ENCODE peak calls at places on chromosomes 7 and 10, in ten cellular contexts. One of them, this sample, is unnamed.

GRCh38 chr7:96173777-96174176 is 148.1 kb downstream of the SLC25A13 start:
- DNase-seq in cardiac muscle cell: no peak
- DNase-seq in heart left ventricle: no peak
- DNase-seq in CD8-positive, alpha-beta T cell: no peak
- DNase-seq in psoas muscle: no peak
- DNase-seq in left ventricle myocardium inferior: no peak
- DNase-seq in A549: no peak
- DNase-seq in mammary epithelial cell: no peak
- DNase-seq in RWPE2: no peak
- DNase-seq in body of pancreas: no peak
- DNase-seq in this sample: no peak

GRCh38 chr7:30162133-30162532 is 27.3 kb downstream of the MTURN start:
- DNase-seq in heart left ventricle: no peak
- DNase-seq in CD8-positive, alpha-beta T cell: no peak
- DNase-seq in RWPE2: no peak
- DNase-seq in mammary epithelial cell: no peak
- DNase-seq in body of pancreas: no peak
- DNase-seq in cardiac muscle cell: no peak
- DNase-seq in A549: no peak
- DNase-seq in left ventricle myocardium inferior: no peak
- DNase-seq in psoas muscle: no peak
- DNase-seq in this sample: no peak

GRCh38 chr10:54284526-54285193 is 516.4 kb downstream of the PCDH15 start:
- DNase-seq in psoas muscle: no peak
- DNase-seq in cardiac muscle cell: no peak
- DNase-seq in heart left ventricle: no peak
- DNase-seq in mammary epithelial cell: peak; percentile 19
- DNase-seq in CD8-positive, alpha-beta T cell: no peak
- DNase-seq in RWPE2: no peak
- DNase-seq in left ventricle myocardium inferior: no peak
- DNase-seq in A549: no peak
- DNase-seq in body of pancreas: no peak
- DNase-seq in this sample: no peak

GRCh38 chr7:33287738-33288137 is 158.4 kb downstream of the BBS9 start:
- DNase-seq in body of pancreas: no peak
- DNase-seq in RWPE2: no peak
- DNase-seq in cardiac muscle cell: no peak
- DNase-seq in psoas muscle: no peak
- DNase-seq in left ventricle myocardium inferior: no peak
- DNase-seq in heart left ventricle: no peak
- DNase-seq in mammary epithelial cell: peak; percentile 75
- DNase-seq in CD8-positive, alpha-beta T cell: no peak
- DNase-seq in A549: no peak
- DNase-seq in this sample: no peak

GRCh38 chr10:78165617-78166016 is 132.0 kb downstream of the RPS24 start:
- DNase-seq in body of pancreas: no peak
- DNase-seq in psoas muscle: no peak
- DNase-seq in mammary epithelial cell: no peak
- DNase-seq in RWPE2: no peak
- DNase-seq in left ventricle myocardium inferior: no peak
- DNase-seq in A549: no peak
- DNase-seq in heart left ventricle: no peak
- DNase-seq in CD8-positive, alpha-beta T cell: no peak
- DNase-seq in cardiac muscle cell: no peak
- DNase-seq in this sample: no peak

GRCh38 chr10:132232553-132232949 is 45.8 kb downstream of the DPYSL4 start:
- DNase-seq in heart left ventricle: peak; percentile 69
- DNase-seq in CD8-positive, alpha-beta T cell: no peak
- DNase-seq in body of pancreas: no peak
- DNase-seq in left ventricle myocardium inferior: peak; percentile 42
- DNase-seq in psoas muscle: no peak
- DNase-seq in A549: no peak
- DNase-seq in mammary epithelial cell: no peak
- DNase-seq in RWPE2: no peak
- DNase-seq in cardiac muscle cell: no peak
- DNase-seq in this sample: no peak

GRCh38 chr7:1297476-1297972 is 64.9 kb downstream of the UNCX start:
- DNase-seq in mammary epithelial cell: no peak
- DNase-seq in RWPE2: no peak
- DNase-seq in CD8-positive, alpha-beta T cell: no peak
- DNase-seq in body of pancreas: no peak
- DNase-seq in cardiac muscle cell: no peak
- DNase-seq in A549: no peak
- DNase-seq in heart left ventricle: no peak
- DNase-seq in left ventricle myocardium inferior: no peak
- DNase-seq in psoas muscle: no peak
- DNase-seq in this sample: peak; percentile 46

GRCh38 chr10:1184541-1185415 is 128.6 kb downstream of the WDR37 start:
- DNase-seq in CD8-positive, alpha-beta T cell: no peak
- DNase-seq in A549: no peak
- DNase-seq in heart left ventricle: no peak
- DNase-seq in mammary epithelial cell: no peak
- DNase-seq in RWPE2: no peak
- DNase-seq in psoas muscle: no peak
- DNase-seq in body of pancreas: no peak
- DNase-seq in left ventricle myocardium inferior: no peak
- DNase-seq in cardiac muscle cell: no peak
- DNase-seq in this sample: no peak

GRCh38 chr10:11272915-11273389 is 255.3 kb downstream of the CELF2 start:
- DNase-seq in heart left ventricle: no peak
- DNase-seq in A549: no peak
- DNase-seq in mammary epithelial cell: no peak
- DNase-seq in body of pancreas: no peak
- DNase-seq in RWPE2: no peak
- DNase-seq in psoas muscle: no peak
- DNase-seq in left ventricle myocardium inferior: no peak
- DNase-seq in cardiac muscle cell: no peak
- DNase-seq in CD8-positive, alpha-beta T cell: no peak
- DNase-seq in this sample: no peak

GRCh38 chr10:120607016-120607709 is 150.1 kb downstream of the PLPP4 start:
- DNase-seq in body of pancreas: no peak
- DNase-seq in RWPE2: no peak
- DNase-seq in heart left ventricle: no peak
- DNase-seq in cardiac muscle cell: peak; percentile 3
- DNase-seq in CD8-positive, alpha-beta T cell: no peak
- DNase-seq in A549: no peak
- DNase-seq in psoas muscle: no peak
- DNase-seq in mammary epithelial cell: peak; percentile 72
- DNase-seq in left ventricle myocardium inferior: no peak
- DNase-seq in this sample: no peak

GRCh38 chr7:4282434-4283223 is 399.5 kb upstream of the FOXK1 start:
- DNase-seq in A549: peak; percentile 69
- DNase-seq in RWPE2: peak; percentile 89
- DNase-seq in psoas muscle: no peak
- DNase-seq in mammary epithelial cell: peak; percentile 95
- DNase-seq in cardiac muscle cell: no peak
- DNase-seq in body of pancreas: no peak
- DNase-seq in heart left ventricle: no peak
- DNase-seq in CD8-positive, alpha-beta T cell: no peak
- DNase-seq in left ventricle myocardium inferior: no peak
- DNase-seq in this sample: no peak

GRCh38 chr10:43190775-43191174 is 52.5 kb downstream of the CSGALNACT2 start:
- DNase-seq in CD8-positive, alpha-beta T cell: no peak
- DNase-seq in body of pancreas: no peak
- DNase-seq in A549: no peak
- DNase-seq in cardiac muscle cell: peak; percentile 24
- DNase-seq in mammary epithelial cell: peak; percentile 12
- DNase-seq in RWPE2: no peak
- DNase-seq in heart left ventricle: no peak
- DNase-seq in left ventricle myocardium inferior: no peak
- DNase-seq in psoas muscle: no peak
- DNase-seq in this sample: no peak

GRCh38 chr7:22457471-22457870 is 42.5 kb downstream of the STEAP1B start:
- DNase-seq in heart left ventricle: no peak
- DNase-seq in mammary epithelial cell: no peak
- DNase-seq in CD8-positive, alpha-beta T cell: no peak
- DNase-seq in cardiac muscle cell: no peak
- DNase-seq in A549: no peak
- DNase-seq in RWPE2: no peak
- DNase-seq in psoas muscle: no peak
- DNase-seq in left ventricle myocardium inferior: no peak
- DNase-seq in body of pancreas: no peak
- DNase-seq in this sample: no peak

DNA sequence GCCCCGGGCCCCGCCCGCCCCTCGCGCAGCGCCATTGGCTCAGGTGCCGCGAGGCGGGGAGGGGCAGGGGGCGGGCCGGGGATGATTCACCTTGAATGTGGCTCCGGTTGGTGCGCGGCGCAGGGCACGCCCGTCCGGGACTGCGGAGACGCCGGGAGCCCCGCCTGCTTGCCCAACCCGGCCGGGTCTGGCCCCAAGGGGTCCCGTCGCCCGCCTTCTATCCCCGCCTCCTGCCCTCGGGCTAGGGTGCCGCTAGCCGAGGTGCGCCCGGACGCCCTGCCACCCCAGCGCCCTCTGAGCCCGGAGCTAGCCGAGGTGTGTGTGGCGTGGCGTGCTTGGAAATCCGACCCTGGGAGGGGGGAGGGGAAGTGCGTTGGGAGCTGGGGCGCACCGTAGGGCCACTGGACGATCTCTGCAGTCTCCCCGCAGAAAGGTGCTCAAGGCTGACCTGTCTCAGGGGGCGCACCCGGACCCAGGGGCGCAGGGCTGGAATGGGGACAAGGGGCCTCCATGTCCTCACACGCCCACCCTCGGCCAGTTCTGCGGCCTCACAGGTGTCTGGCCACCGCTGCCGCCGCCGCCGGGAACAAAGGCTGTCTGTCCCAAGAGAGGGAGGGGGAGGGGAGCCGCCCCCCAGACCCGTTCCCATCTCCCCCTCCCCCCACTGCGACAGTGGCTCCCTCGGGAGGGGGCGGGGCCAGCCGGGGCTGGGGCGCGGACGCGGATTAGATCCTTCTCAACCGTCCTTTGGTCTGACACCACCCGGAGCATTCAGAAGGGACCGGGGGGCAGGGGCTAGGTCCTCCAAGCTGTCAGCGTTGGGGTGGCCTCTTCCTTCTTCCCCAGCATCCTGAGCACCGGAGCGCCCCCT is 169.0 kb downstream of the NRF1 start:
- DNase-seq in psoas muscle: peak; percentile 66
- DNase-seq in body of pancreas: peak; percentile 95
- DNase-seq in heart left ventricle: no peak
- DNase-seq in RWPE2: peak; percentile 96
- DNase-seq in A549: peak; percentile 98
- DNase-seq in CD8-positive, alpha-beta T cell: peak; percentile 76
- DNase-seq in left ventricle myocardium inferior: no peak
- DNase-seq in cardiac muscle cell: no peak
- DNase-seq in mammary epithelial cell: peak; percentile 90
- DNase-seq in this sample: peak; percentile 76
- H3K4me1 ChIP-seq in psoas muscle: peaks cover 22% of the 10 kb centered on the region
- H3K4me1 ChIP-seq in body of pancreas: peaks cover 63% of the 10 kb centered on the region
- H3K4me1 ChIP-seq in heart left ventricle: peaks cover 18% of the 10 kb centered on the region
- H3K4me1 ChIP-seq in RWPE2: peaks cover 4% of the 10 kb centered on the region
- H3K4me1 ChIP-seq in A549: peaks cover 12% of the 10 kb centered on the region
- H3K4me1 ChIP-seq in CD8-positive, alpha-beta T cell: peaks cover 58% of the 10 kb centered on the region
- H3K4me1 ChIP-seq in left ventricle myocardium inferior: peaks cover 69% of the 10 kb centered on the region
- H3K4me1 ChIP-seq in cardiac muscle cell: peaks cover 4% of the 10 kb centered on the region
- H3K4me1 ChIP-seq in mammary epithelial cell: peaks cover 9% of the 10 kb centered on the region
- H3K4me1 ChIP-seq in this sample: peaks cover 22% of the 10 kb centered on the region

GRCh38 chr10:100945754-100946153 is 23.6 kb upstream of the SEMA4G start:
- DNase-seq in mammary epithelial cell: no peak
- DNase-seq in CD8-positive, alpha-beta T cell: no peak
- DNase-seq in cardiac muscle cell: no peak
- DNase-seq in psoas muscle: no peak
- DNase-seq in RWPE2: no peak
- DNase-seq in heart left ventricle: no peak
- DNase-seq in A549: no peak
- DNase-seq in body of pancreas: no peak
- DNase-seq in left ventricle myocardium inferior: no peak
- DNase-seq in this sample: no peak
- H3K4me1 ChIP-seq in mammary epithelial cell: no peaks in the 10 kb centered on the region
- H3K4me1 ChIP-seq in CD8-positive, alpha-beta T cell: peaks cover 9% of the 10 kb centered on the region
- H3K4me1 ChIP-seq in cardiac muscle cell: no peaks in the 10 kb centered on the region
- H3K4me1 ChIP-seq in psoas muscle: no peaks in the 10 kb centered on the region
- H3K4me1 ChIP-seq in RWPE2: no peaks in the 10 kb centered on the region
- H3K4me1 ChIP-seq in heart left ventricle: no peaks in the 10 kb centered on the region
- H3K4me1 ChIP-seq in A549: no peaks in the 10 kb centered on the region
- H3K4me1 ChIP-seq in body of pancreas: no peaks in the 10 kb centered on the region
- H3K4me1 ChIP-seq in left ventricle myocardium inferior: no peaks in the 10 kb centered on the region
- H3K4me1 ChIP-seq in this sample: no peaks in the 10 kb centered on the region

DNA sequence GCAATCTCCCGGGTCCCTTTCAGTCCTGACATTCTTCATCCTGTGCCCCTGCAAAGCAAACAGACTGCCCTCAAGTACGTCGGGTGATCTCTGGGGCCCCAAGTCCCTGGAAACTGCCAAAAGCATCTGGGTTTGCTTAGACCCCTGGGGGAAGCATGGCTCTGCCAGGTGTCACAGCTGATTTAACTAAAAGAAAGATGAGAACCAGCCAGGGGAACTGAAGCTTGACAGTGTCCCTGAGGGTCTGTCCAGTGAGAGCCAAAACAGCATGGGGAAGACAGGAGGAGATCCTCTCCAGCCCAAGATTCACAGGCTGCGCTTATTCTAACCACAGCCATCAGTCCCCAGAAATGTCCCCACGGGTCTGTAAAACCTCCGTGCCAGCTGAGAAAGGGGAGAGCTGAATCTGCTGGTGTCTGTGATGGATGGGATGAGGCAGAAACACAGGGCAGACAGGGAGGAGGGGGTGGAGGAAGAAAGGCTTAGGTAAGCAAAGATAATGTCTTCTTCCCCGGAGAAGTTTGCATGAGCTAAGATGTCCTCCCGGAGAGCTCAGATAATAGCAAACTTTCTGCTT is 21.3 kb downstream of the CCDC3 start:
- DNase-seq in left ventricle myocardium inferior: no peak
- DNase-seq in psoas muscle: no peak
- DNase-seq in A549: no peak
- DNase-seq in RWPE2: no peak
- DNase-seq in heart left ventricle: no peak
- DNase-seq in body of pancreas: no peak
- DNase-seq in CD8-positive, alpha-beta T cell: no peak
- DNase-seq in cardiac muscle cell: no peak
- DNase-seq in mammary epithelial cell: no peak
- DNase-seq in this sample: peak; percentile 25
- H3K4me1 ChIP-seq in left ventricle myocardium inferior: no peaks in the 10 kb centered on the region
- H3K4me1 ChIP-seq in psoas muscle: no peaks in the 10 kb centered on the region
- H3K4me1 ChIP-seq in A549: no peaks in the 10 kb centered on the region
- H3K4me1 ChIP-seq in RWPE2: no peaks in the 10 kb centered on the region
- H3K4me1 ChIP-seq in heart left ventricle: no peaks in the 10 kb centered on the region
- H3K4me1 ChIP-seq in body of pancreas: no peaks in the 10 kb centered on the region
- H3K4me1 ChIP-seq in CD8-positive, alpha-beta T cell: no peaks in the 10 kb centered on the region
- H3K4me1 ChIP-seq in cardiac muscle cell: peaks cover 24% of the 10 kb centered on the region
- H3K4me1 ChIP-seq in mammary epithelial cell: no peaks in the 10 kb centered on the region
- H3K4me1 ChIP-seq in this sample: peaks cover 8% of the 10 kb centered on the region

DNA sequence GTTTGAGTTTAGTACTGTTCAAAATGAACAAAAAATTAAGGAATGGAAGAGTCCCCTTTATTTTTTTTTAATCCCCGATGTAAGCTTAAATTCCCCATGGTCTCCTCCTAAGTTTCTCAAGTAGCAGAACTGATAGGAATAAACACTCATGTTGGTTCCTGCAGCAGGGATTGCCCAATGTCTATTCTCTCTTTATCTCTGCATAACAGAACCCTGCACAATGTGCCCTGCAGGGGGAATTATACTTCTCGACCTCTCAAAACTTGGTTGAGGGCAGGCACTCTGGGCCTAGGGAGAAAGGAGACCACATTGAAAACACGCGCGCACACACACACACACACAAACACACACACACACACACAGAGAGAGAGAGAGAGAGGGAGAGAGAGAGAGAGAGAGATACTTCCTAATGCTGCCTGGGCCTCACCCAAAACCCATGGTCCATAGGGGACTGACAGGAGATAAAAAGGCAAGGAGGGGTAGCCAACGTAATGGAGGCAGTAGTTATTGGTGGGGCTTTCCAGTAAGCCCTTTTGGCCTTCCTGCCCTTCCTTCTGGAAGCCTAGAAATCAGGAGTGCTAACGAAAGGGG is 22.7 kb downstream of the JAZF1 start:
- DNase-seq in CD8-positive, alpha-beta T cell: no peak
- DNase-seq in body of pancreas: no peak
- DNase-seq in RWPE2: no peak
- DNase-seq in left ventricle myocardium inferior: no peak
- DNase-seq in A549: no peak
- DNase-seq in mammary epithelial cell: no peak
- DNase-seq in cardiac muscle cell: peak; percentile 63
- DNase-seq in heart left ventricle: no peak
- DNase-seq in psoas muscle: no peak
- DNase-seq in this sample: no peak
- H3K4me1 ChIP-seq in CD8-positive, alpha-beta T cell: peaks cover 4% of the 10 kb centered on the region
- H3K4me1 ChIP-seq in body of pancreas: peaks cover 33% of the 10 kb centered on the region
- H3K4me1 ChIP-seq in RWPE2: peaks cover 16% of the 10 kb centered on the region
- H3K4me1 ChIP-seq in left ventricle myocardium inferior: peaks cover 66% of the 10 kb centered on the region
- H3K4me1 ChIP-seq in A549: peaks cover 16% of the 10 kb centered on the region
- H3K4me1 ChIP-seq in mammary epithelial cell: peaks cover 14% of the 10 kb centered on the region
- H3K4me1 ChIP-seq in cardiac muscle cell: peaks cover 5% of the 10 kb centered on the region
- H3K4me1 ChIP-seq in heart left ventricle: peaks cover 5% of the 10 kb centered on the region
- H3K4me1 ChIP-seq in psoas muscle: peaks cover 15% of the 10 kb centered on the region
- H3K4me1 ChIP-seq in this sample: no peaks in the 10 kb centered on the region